ENCODE peak calls at places on chromosomes 12 and 14, in six cellular contexts. T, P, I, Q, N and Z are unnamed samples.

GRCh38 chr14:75821828-75822521 is 159.8 kb downstream of the TGFB3 start:
- DNase-seq in T (no peak), P (peak; percentile 86), I (no peak), Q (no peak), N (no peak), Z (no peak)

GRCh38 chr12:26100966-26101744 is 23.7 kb downstream of the BHLHE41 start:
- DNase-seq in T (no peak), P (no peak), I (no peak), Q (no peak), N (no peak), Z (no peak)

GRCh38 chr12:23631991-23632390 is 317.5 kb downstream of the SOX5 start:
- DNase-seq in T (no peak), P (no peak), I (no peak), Q (no peak), N (no peak), Z (no peak)

GRCh38 chr12:53324779-53325538 is 3.5 kb upstream of the AAAS start:
- DNase-seq in T (peak; percentile 47), P (peak; percentile 93), I (peak; percentile 89), Q (peak; percentile 80), N (peak; percentile 97), Z (peak; percentile 92)

GRCh38 chr14:61574514-61574807 is 120.9 kb upstream of the HIF1A start:
- DNase-seq in T (no peak), P (no peak), I (no peak), Q (no peak), N (no peak), Z (no peak)

GRCh38 chr12:57521475-57522018 is 1.1 kb upstream of the MBD6 start:
- DNase-seq in T (no peak), P (peak; percentile 78), I (peak; percentile 46), Q (peak; percentile 36), N (peak; percentile 69), Z (peak; percentile 66)

GRCh38 chr12:48001426-48002178 is 2.7 kb downstream of the COL2A1 start:
- DNase-seq in T (peak; percentile 87), P (peak; percentile 38), I (no peak), Q (no peak), N (no peak), Z (peak; percentile 10)

GRCh38 chr14:105562713-105563346 is 36.4 kb downstream of the TMEM121 start:
- DNase-seq in T (no peak), P (no peak), I (no peak), Q (no peak), N (peak; percentile 2), Z (no peak)

GRCh38 chr12:128626808-128627320 is 196.9 kb downstream of the SLC15A4 start:
- DNase-seq in T (no peak), P (no peak), I (no peak), Q (no peak), N (no peak), Z (no peak)

GRCh38 chr14:103033744-103034143 is 23.6 kb downstream of the CDC42BPB start:
- DNase-seq in T (no peak), P (peak; percentile 95), I (no peak), Q (no peak), N (no peak), Z (no peak)

GRCh38 chr14:88030079-88030478 is 25.1 kb downstream of the GPR65 start:
- DNase-seq in T (no peak), P (no peak), I (no peak), Q (no peak), N (no peak), Z (no peak)

GRCh38 chr14:28759658-28760313 is 6.8 kb upstream of the FOXG1 start:
- DNase-seq in T (no peak), P (no peak), I (no peak), Q (no peak), N (no peak), Z (no peak)

GRCh38 chr12:6868211-6869048 is 1.1 kb downstream of the TPI1 start:
- DNase-seq in T (no peak), P (no peak), I (no peak), Q (no peak), N (no peak), Z (no peak)

GRCh38 chr14:69464829-69465228 is 19.7 kb upstream of the PLEKHD1 start:
- DNase-seq in T (no peak), P (peak; percentile 81), I (no peak), Q (no peak), N (no peak), Z (no peak)

GRCh38 chr12:40156031-40156764 is 50.3 kb upstream of the SLC2A13 start:
- DNase-seq in T (no peak), P (no peak), I (no peak), Q (no peak), N (no peak), Z (no peak)

GRCh38 chr12:111384596-111384995 is 15.7 kb upstream of the PHETA1 start:
- DNase-seq in T (no peak), P (no peak), I (no peak), Q (no peak), N (no peak), Z (no peak)

GRCh38 chr14:21846227-21846885 is 172.7 kb upstream of the OR4E1 start:
- DNase-seq in T (no peak), P (no peak), I (no peak), Q (peak; percentile 25), N (no peak), Z (peak; percentile 15)

GRCh38 chr12:118160536-118160935 is 24.6 kb downstream of the PEBP1 start:
- DNase-seq in T (no peak), P (no peak), I (no peak), Q (no peak), N (no peak), Z (peak; percentile 45)

GRCh38 chr14:85319998-85320397 is 209.9 kb upstream of the FLRT2 start:
- DNase-seq in T (no peak), P (peak; percentile 34), I (no peak), Q (no peak), N (no peak), Z (no peak)

GRCh38 chr12:15196678-15197267 is 24.4 kb downstream of the RERG start:
- DNase-seq in T (no peak), P (no peak), I (no peak), Q (no peak), N (no peak), Z (no peak)

GRCh38 chr12:56469007-56469930 is 891 bp downstream of the SPRYD4 start:
- DNase-seq in T (no peak), P (no peak), I (peak; percentile 13), Q (no peak), N (peak; percentile 60), Z (peak; percentile 36)

GRCh38 chr12:2797721-2798418 is 3.1 kb downstream of the FKBP4 start:
- DNase-seq in T (no peak), P (peak; percentile 34), I (peak; percentile 24), Q (no peak), N (no peak), Z (no peak)

GRCh38 chr12:34399631-34400422 is 377.5 kb downstream of the ALG10 start:
- DNase-seq in T (no peak), P (no peak), I (no peak), Q (no peak), N (peak; percentile 36), Z (no peak)

GRCh38 chr14:28766505-28767238 is at the start of gene FOXG1:
- DNase-seq in T (peak; percentile 99), P (no peak), I (peak; percentile 49), Q (no peak), N (no peak), Z (no peak)

GRCh38 chr12:50390284-50390683 is 6.1 kb downstream of the FAM186A start:
- DNase-seq in T (no peak), P (peak; percentile 87), I (no peak), Q (no peak), N (no peak), Z (no peak)

GRCh38 chr14:21056520-21057163 is 980 bp upstream of the RNASE8 start:
- DNase-seq in T (no peak), P (no peak), I (no peak), Q (no peak), N (no peak), Z (no peak)

GRCh38 chr14:65239143-65239672 is 136.9 kb upstream of the MAX start:
- DNase-seq in T (no peak), P (peak; percentile 98), I (no peak), Q (no peak), N (no peak), Z (peak; percentile 19)